ENCODE peak calls at places on chromosomes 16 and 17, in four cellular contexts. A is cardiac muscle cell, P is natural killer cell, M is fibroblast of mammary gland. J is an unnamed sample.

GRCh38 chr17:58679263-58680037 is 12.4 kb downstream of the TEX14 start:
- DNase-seq in A (peak), P (no peak), M (peak), J (no peak)

GRCh38 chr16:50303605-50304466 is 37.5 kb downstream of the ADCY7 start:
- DNase-seq in A (peak), M (no peak), P (peak), J (no peak)

GRCh38 chr16:13923703-13924298 is 3.8 kb downstream of the ERCC4 start:
- DNase-seq in P (no peak), A (peak), M (peak), J (no peak)

GRCh38 chr17:77205396-77206124 is 64.8 kb downstream of the SEC14L1 start:
- DNase-seq in P (no peak), M (no peak), A (no peak), J (no peak)

GRCh38 chr17:15123593-15124590 is 141.2 kb downstream of the PMP22 start:
- DNase-seq in A (no peak), M (peak), P (no peak), J (no peak)

GRCh38 chr16:26988186-26988585 is 78.5 kb upstream of the C16orf82 start:
- DNase-seq in A (no peak), P (no peak), M (no peak), J (no peak)

GRCh38 chr17:32461853-32462617 is 17.7 kb downstream of the PSMD11 start:
- DNase-seq in M (peak), A (peak), P (peak), J (peak)

GRCh38 chr16:86573646-86574508 is 4.5 kb upstream of the FOXL1 start:
- DNase-seq in P (no peak), A (no peak), M (no peak), J (no peak)

GRCh38 chr16:88971371-88972097 is 5.5 kb downstream of the CBFA2T3 start:
- DNase-seq in M (no peak), P (no peak), A (no peak), J (no peak)

GRCh38 chr16:3038256-3038655 is 1.5 kb upstream of the BICDL2 start:
- DNase-seq in M (no peak), A (no peak), P (no peak), J (no peak)

GRCh38 chr17:7204828-7205461 is 14.7 kb downstream of the DLG4 start:
- DNase-seq in P (peak), M (peak), A (peak), J (peak)

GRCh38 chr17:44106801-44107200 is 16.6 kb downstream of the HDAC5 start:
- DNase-seq in M (no peak), P (no peak), A (no peak), J (no peak)

GRCh38 chr17:5220074-5220473 is 14.6 kb downstream of the SCIMP start:
- DNase-seq in A (no peak), M (no peak), P (no peak), J (no peak)

GRCh38 chr17:699350-699749 is 15.3 kb downstream of the VPS53 start:
- DNase-seq in A (no peak), M (no peak), P (no peak), J (no peak)

GRCh38 chr17:81490599-81490992 is 22.0 kb downstream of the ACTG1 start:
- DNase-seq in M (no peak), A (no peak), P (no peak), J (no peak)

GRCh38 chr16:55555436-55555835 is 11.0 kb upstream of the CAPNS2 start:
- DNase-seq in A (no peak), P (no peak), M (peak), J (no peak)

GRCh38 chr17:45320931-45321461 is 4.2 kb upstream of the MAP3K14 start:
- DNase-seq in M (peak), P (no peak), A (peak), J (no peak)

GRCh38 chr17:73831699-73832098 is 187.5 kb upstream of the SDK2 start:
- DNase-seq in P (no peak), A (no peak), M (no peak), J (no peak)

GRCh38 chr17:42436401-42436800 is 13.3 kb upstream of the CAVIN1 start:
- DNase-seq in M (peak), A (peak), P (no peak), J (no peak)

GRCh38 chr17:15919466-15919865 is 25.5 kb upstream of the ADORA2B start:
- DNase-seq in A (no peak), M (no peak), P (no peak), J (no peak)

GRCh38 chr17:45650601-45651000 is 133.5 kb upstream of the CRHR1 start:
- DNase-seq in A (no peak), M (no peak), P (no peak), J (no peak)

GRCh38 chr16:53726625-53727024 is 22.7 kb downstream of the FTO start:
- DNase-seq in M (peak), A (no peak), P (no peak), J (no peak)

GRCh38 chr16:15396948-15397594 is 1.5 kb downstream of the MPV17L start:
- DNase-seq in M (no peak), P (no peak), A (no peak), J (no peak)

GRCh38 chr17:27430882-27431491 is 25.3 kb upstream of the KSR1 start:
- DNase-seq in P (no peak), A (peak), M (peak), J (peak)

GRCh38 chr16:59573528-59574271 is 839.6 kb upstream of the GOT2 start:
- DNase-seq in P (no peak), A (peak), M (peak), J (no peak)

GRCh38 chr17:69066482-69066881 is 5.8 kb upstream of the ABCA9 start:
- DNase-seq in P (no peak), A (no peak), M (no peak), J (no peak)

GRCh38 chr16:12758031-12758669 is 45.5 kb downstream of the CPPED1 start:
- DNase-seq in A (no peak), P (no peak), M (no peak), J (no peak)

GRCh38 chr17:28946239-28946638 is 5.1 kb downstream of the PHF12 start:
- DNase-seq in P (no peak), M (peak), A (peak), J (no peak)

DNA sequence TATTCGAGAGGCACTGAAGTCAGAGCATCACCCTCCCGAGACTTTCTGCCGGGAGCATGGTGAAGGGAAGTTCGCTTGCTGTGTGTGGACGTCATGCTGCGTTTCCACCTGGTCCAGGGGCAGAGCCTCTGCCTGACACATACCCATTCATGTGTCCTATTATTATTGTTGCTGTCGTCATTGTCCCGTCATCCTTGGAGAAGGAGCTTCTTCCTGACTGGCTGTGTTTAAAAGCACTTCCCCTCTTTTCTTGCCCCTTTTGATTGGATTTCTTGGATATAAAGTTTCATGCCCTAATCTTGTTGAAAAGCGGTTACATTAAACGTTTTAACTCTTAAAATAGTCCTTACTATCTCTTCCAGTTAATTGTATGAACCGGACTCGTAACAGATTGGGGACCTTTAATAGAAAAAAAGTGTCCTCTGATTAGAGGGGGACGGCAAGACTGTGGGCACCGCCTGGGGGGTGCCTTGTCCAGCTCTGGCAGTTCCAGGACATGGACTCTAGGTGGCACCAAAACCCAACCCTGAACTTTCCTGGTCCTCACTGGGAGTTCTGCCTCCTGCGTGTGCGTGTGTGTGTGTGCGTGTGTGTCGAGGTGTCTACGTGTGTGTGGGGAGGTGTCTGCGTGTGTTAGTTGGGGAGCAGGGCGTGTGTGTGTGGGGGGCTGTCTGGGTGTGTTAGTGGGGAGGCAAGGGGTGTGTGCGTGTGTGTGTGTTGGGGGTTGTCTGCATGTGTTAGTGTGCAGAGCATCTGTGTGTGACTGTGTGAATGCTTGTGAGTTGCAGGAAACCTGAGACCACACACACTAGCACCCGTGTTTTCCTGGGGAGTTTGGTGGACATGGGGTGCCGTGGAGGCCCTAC is 133.3 kb upstream of the CIBAR2 start:
- DNase-seq in M (peak), A (peak), P (peak), J (peak)
- TF ChIP-seq CTCF in M (peak), A (peak), P (peak), J (peak)

GRCh38 chr17:75390982-75391381 is 14.5 kb downstream of the GRB2 start:
- DNase-seq in P (no peak), A (peak), M (peak), J (no peak)

GRCh38 chr17:75396025-75396424 is 9.5 kb downstream of the GRB2 start:
- DNase-seq in M (no peak), P (no peak), A (no peak), J (no peak)

GRCh38 chr17:75392559-75392958 is 12.9 kb downstream of the GRB2 start:
- DNase-seq in A (no peak), P (no peak), M (no peak), J (no peak)

GRCh38 chr17:75394332-75394918 is 11.1 kb downstream of the GRB2 start:
- DNase-seq in A (no peak), P (no peak), M (no peak), J (no peak)

GRCh38 chr17:75393523-75394331 is 11.8 kb downstream of the GRB2 start:
- DNase-seq in M (peak), P (peak), A (peak), J (peak)
- TF ChIP-seq CTCF in M (peak), P (no peak), A (no peak), J (no peak)

GRCh38 chr16:9332574-9333148 is 241.2 kb downstream of the HAPSTR1 start:
- DNase-seq in A (no peak), P (no peak), M (no peak), J (no peak)
- TF ChIP-seq CTCF in A (no peak), P (no peak), M (no peak), J (no peak)

GRCh38 chr16:60905806-60906205 is 1130.4 kb downstream of the CDH8 start:
- DNase-seq in M (no peak), A (no peak), P (no peak), J (no peak)

GRCh38 chr16:60902114-60902513 is 1134.1 kb downstream of the CDH8 start:
- DNase-seq in A (no peak), M (no peak), P (no peak), J (no peak)

GRCh38 chr16:60907645-60908044 is 1128.6 kb downstream of the CDH8 start:
- DNase-seq in M (no peak), A (no peak), P (no peak), J (no peak)
- TF ChIP-seq CTCF in M (no peak), A (no peak), P (no peak), J (peak)

DNA sequence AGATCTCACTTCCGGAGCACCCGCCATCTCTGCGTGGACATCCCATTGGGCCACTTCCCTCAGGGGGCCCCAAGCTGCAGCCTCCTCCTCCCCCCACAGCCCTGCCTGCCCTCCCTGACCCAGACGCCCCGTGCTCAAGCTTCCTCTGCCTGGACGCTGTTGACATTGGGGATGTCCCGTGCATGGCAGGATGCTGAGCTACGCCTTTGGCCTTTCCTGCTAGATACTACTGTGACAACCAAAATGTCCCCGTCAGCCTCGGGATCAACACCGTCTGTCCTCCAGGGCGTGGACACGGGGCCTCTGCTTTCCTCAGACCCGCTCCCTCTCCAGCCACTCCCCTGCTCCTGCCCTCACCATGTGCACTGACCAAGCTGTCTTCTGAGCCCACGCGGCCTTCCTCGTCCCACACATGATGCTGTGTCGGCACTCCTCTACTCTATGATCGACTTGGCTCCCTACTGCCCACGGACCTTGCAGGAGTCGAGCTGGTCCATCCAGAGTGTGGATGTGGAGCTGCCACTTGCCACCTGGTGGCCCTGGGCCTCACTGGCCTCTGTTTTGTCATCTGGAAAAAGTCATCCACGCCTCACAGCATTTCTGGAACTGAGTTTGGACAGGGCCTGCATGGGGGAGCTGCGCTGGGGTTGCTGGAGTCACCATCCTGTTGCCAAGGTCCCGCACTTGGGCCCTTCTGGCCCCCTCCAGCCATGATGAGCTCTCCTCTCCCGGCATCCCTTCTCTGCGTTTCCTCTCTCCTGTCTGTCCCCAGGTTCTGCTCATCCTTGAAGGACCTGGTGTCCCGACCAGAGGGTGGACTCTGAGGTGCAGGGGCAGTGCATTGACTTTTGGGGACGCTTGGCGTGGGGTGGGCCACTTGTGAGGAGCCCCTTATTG is 221.7 kb upstream of the CIBAR2 start:
- DNase-seq in P (no peak), A (no peak), M (no peak), J (no peak)
- TF ChIP-seq CTCF in P (no peak), A (no peak), M (no peak), J (no peak)

J was measured in progenitor cell of endocrine pancreas.